ENCODE peak calls at places on chromosome 6, in four cellular contexts. W, U, G and F are unnamed samples.
A peak's percentile ranks its signal among the peaks of the same experiment; 100 is the strongest.

GRCh38 chr6:3878048-3878666 is 29.0 kb downstream of the FAM50B start:
- DNase-seq in W (no peak), U (no peak), G (no peak), F (no peak)

GRCh38 chr6:138785980-138786379 is 9.9 kb upstream of the ECT2L start:
- DNase-seq in W (no peak), U (no peak), G (no peak), F (no peak)

GRCh38 chr6:119218548-119218947 is 131.0 kb downstream of the MAN1A1 start:
- DNase-seq in U (no peak), G (no peak), W (no peak), F (no peak)

GRCh38 chr6:142746524-142746923 is 198.5 kb downstream of the HIVEP2 start:
- DNase-seq in W (no peak), G (no peak), U (no peak), F (peak; percentile 16)

GRCh38 chr6:105428342-105428957 is 25.6 kb upstream of the PREP start:
- DNase-seq in U (peak; percentile 88), G (no peak), W (no peak), F (no peak)

GRCh38 chr6:97497713-97498331 is 214.8 kb upstream of the MMS22L start:
- DNase-seq in W (peak; percentile 62), G (peak; percentile 13), U (peak; percentile 82), F (peak; percentile 85)

GRCh38 chr6:83430606-83431544 is at the start of gene ME1:
- DNase-seq in U (peak; percentile 84), G (no peak), W (peak; percentile 71), F (peak; percentile 93)

GRCh38 chr6:141482773-141483172 is 650.0 kb upstream of the GJE1 start:
- DNase-seq in W (no peak), G (no peak), U (peak; percentile 33), F (no peak)

GRCh38 chr6:168032383-168032760 is 34.9 kb downstream of the KIF25 start:
- DNase-seq in W (no peak), G (no peak), U (peak; percentile 90), F (peak; percentile 61)

GRCh38 chr6:43095939-43096338 is 19.8 kb downstream of the PTK7 start:
- DNase-seq in G (no peak), U (no peak), W (no peak), F (no peak)

GRCh38 chr6:79947191-79948173 is at the start of gene ELOVL4:
- DNase-seq in G (peak; percentile 28), W (peak; percentile 47), U (peak; percentile 87), F (peak; percentile 82)